ENCODE peak calls at places on chromosome 1, in seven cellular contexts. X is IMR-90, Z is H9, L is neuronal stem cell, M is mesendoderm, R is H1, Y is trophoblast cell. A is an unnamed sample.

GRCh38 chr1:213423585-213423984 is 372.5 kb downstream of the RPS6KC1 start:
- DNase-seq in X (no peak), Z (no peak), L (no peak), M (no peak), R (no peak), Y (no peak), A (no peak)

GRCh38 chr1:167761400-167761799 is 39.6 kb downstream of the MPZL1 start:
- DNase-seq in X (no peak), Z (no peak), L (no peak), M (no peak), R (no peak), Y (no peak), A (no peak)

GRCh38 chr1:65232402-65233122 is 76.8 kb upstream of the DNAJC6 start:
- DNase-seq in X (no peak), Z (no peak), L (no peak), M (no peak), R (no peak), Y (no peak), A (peak; percentile 76)

GRCh38 chr1:153841463-153841994 is 66.3 kb downstream of the SLC27A3 start:
- DNase-seq in X (peak; percentile 71), Z (no peak), L (no peak), M (no peak), R (no peak), Y (no peak), A (no peak)

GRCh38 chr1:108502624-108503023 is 52.5 kb downstream of the NBPF6 start:
- DNase-seq in X (peak; percentile 18), Z (no peak), L (no peak), M (no peak), R (no peak), Y (no peak), A (peak; percentile 32)

GRCh38 chr1:14067686-14068085 is 367.7 kb downstream of the PRDM2 start:
- DNase-seq in X (no peak), Z (no peak), L (no peak), M (peak; percentile 1), R (no peak), Y (no peak), A (no peak)

GRCh38 chr1:62716397-62716796 is 28.2 kb upstream of the DOCK7 start:
- DNase-seq in X (no peak), Z (no peak), L (no peak), M (no peak), R (no peak), Y (peak; percentile 58), A (peak; percentile 20)

GRCh38 chr1:225750420-225750819 is 27.2 kb upstream of the SRP9 start:
- DNase-seq in X (no peak), Z (no peak), L (no peak), M (no peak), R (no peak), Y (no peak), A (no peak)

GRCh38 chr1:147699686-147700041 is 29.3 kb upstream of the ACP6 start:
- DNase-seq in X (no peak), Z (no peak), L (no peak), M (no peak), R (no peak), Y (no peak), A (no peak)

GRCh38 chr1:86860424-86860823 is 53.5 kb downstream of the SELENOF start:
- DNase-seq in X (no peak), Z (no peak), L (no peak), M (no peak), R (no peak), Y (no peak), A (no peak)

GRCh38 chr1:37797750-37798345 is 4.2 kb downstream of the MANEAL start:
- DNase-seq in X (peak; percentile 74), Z (no peak), L (no peak), M (no peak), R (no peak), Y (no peak), A (peak; percentile 54)

GRCh38 chr1:198167436-198167934 is 10.7 kb downstream of the NEK7 start:
- DNase-seq in X (peak; percentile 51), Z (no peak), L (no peak), M (no peak), R (no peak), Y (no peak), A (peak; percentile 67)

GRCh38 chr1:203291201-203292096 is 13.9 kb upstream of the BTG2 start:
- DNase-seq in X (no peak), Z (no peak), L (no peak), M (no peak), R (no peak), Y (no peak), A (peak; percentile 83)

GRCh38 chr1:215543191-215543606 is 23.9 kb upstream of the KCTD3 start:
- DNase-seq in X (peak; percentile 72), Z (no peak), L (no peak), M (no peak), R (no peak), Y (no peak), A (peak; percentile 60)

GRCh38 chr1:172835834-172836233 is 176.9 kb downstream of the FASLG start:
- DNase-seq in X (no peak), Z (no peak), L (no peak), M (no peak), R (no peak), Y (no peak), A (no peak)
- H4K8ac ChIP-seq in X (no peak overlapping the region), Z (no peak overlapping the region), L (no peak overlapping the region), M (no peak overlapping the region), R (no peak overlapping the region), Y (no peak overlapping the region), A (peak overlapping the region; percentile 60)

GRCh38 chr1:3679799-3680453 is 27.6 kb downstream of the TP73 start:
- DNase-seq in X (no peak), Z (no peak), L (no peak), M (no peak), R (no peak), Y (no peak), A (no peak)
- H2BK120ac ChIP-seq in X (no peak overlapping the region), Z (no peak overlapping the region), L (no peak overlapping the region), M (no peak overlapping the region), R (no peak overlapping the region), Y (no peak overlapping the region), A (no peak overlapping the region)

GRCh38 chr1:230044729-230045128 is 22.3 kb upstream of the GALNT2 start:
- DNase-seq in X (no peak), Z (no peak), L (no peak), M (no peak), R (no peak), Y (no peak), A (no peak)

GRCh38 chr1:230043102-230043501 is 23.9 kb upstream of the GALNT2 start:
- DNase-seq in X (no peak), Z (no peak), L (no peak), M (no peak), R (no peak), Y (no peak), A (no peak)

GRCh38 chr1:230037261-230037660 is 29.8 kb upstream of the GALNT2 start:
- DNase-seq in X (no peak), Z (no peak), L (no peak), M (no peak), R (no peak), Y (no peak), A (no peak)

DNA sequence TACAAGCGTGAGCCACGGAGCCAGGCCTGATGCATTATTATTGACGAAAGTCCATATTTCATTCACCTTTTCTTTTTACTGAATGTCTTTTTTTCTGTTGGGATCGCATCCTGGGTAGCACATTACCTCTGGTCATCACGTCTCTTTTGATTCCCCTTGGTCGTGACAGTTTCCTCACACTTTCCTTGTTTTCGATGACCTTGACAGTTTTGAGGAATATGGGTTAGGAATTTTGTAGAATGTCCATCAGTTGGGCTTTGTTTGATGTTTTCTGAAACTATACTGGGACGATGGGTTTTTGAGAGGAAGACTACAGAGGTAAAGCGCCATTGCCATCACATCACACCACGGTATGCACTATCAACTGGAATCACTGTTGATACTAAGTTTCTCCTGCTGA is 26.6 kb upstream of the GALNT2 start:
- DNase-seq in X (no peak), Z (no peak), L (no peak), M (no peak), R (no peak), Y (no peak), A (no peak)
- H3K4me2 ChIP-seq in X (no peak overlapping the region), Z (no peak overlapping the region), L (no peak overlapping the region), M (no peak overlapping the region), R (no peak overlapping the region), Y (no peak overlapping the region), A (no peak overlapping the region)

GRCh38 chr1:181141431-181141910 is 53.0 kb downstream of the IER5 start:
- DNase-seq in X (peak; percentile 95), Z (no peak), L (no peak), M (no peak), R (no peak), Y (peak; percentile 90), A (peak; percentile 72)

GRCh38 chr1:181140398-181140797 is 51.9 kb downstream of the IER5 start:
- DNase-seq in X (no peak), Z (no peak), L (no peak), M (no peak), R (no peak), Y (no peak), A (no peak)

GRCh38 chr1:181140891-181141290 is 52.4 kb downstream of the IER5 start:
- DNase-seq in X (no peak), Z (no peak), L (no peak), M (no peak), R (no peak), Y (no peak), A (no peak)

GRCh38 chr1:181137217-181137743 is 48.8 kb downstream of the IER5 start:
- DNase-seq in X (no peak), Z (no peak), L (no peak), M (no peak), R (no peak), Y (no peak), A (no peak)

GRCh38 chr1:181139631-181140051 is 51.1 kb downstream of the IER5 start:
- DNase-seq in X (peak; percentile 73), Z (no peak), L (no peak), M (no peak), R (no peak), Y (no peak), A (peak; percentile 42)
- H4K8ac ChIP-seq in X (peak overlapping the region; percentile 85), Z (no peak overlapping the region), L (no peak overlapping the region), M (no peak overlapping the region), R (no peak overlapping the region), Y (no peak overlapping the region), A (no peak overlapping the region)

DNA sequence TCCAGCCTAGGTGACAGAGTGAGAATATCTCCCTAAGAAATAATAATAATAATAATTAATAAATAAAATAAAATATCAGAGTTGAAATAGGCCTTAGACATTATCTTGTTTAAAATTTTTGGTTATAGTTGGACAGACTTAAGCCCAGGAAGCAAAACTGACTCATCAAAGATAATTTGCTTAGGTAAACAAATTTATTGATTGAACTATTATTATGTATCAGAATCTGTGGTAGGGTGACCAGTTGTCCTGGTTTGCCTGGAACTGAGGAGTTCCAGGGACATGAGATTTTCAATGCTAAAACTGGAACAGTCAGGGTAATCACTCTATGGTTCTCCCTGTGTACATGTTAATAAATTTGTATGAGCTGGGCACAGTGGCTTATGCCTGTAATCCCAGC is 47.8 kb upstream of the RNF11 start:
- DNase-seq in X (no peak), Z (no peak), L (no peak), M (no peak), R (no peak), Y (no peak), A (no peak)
- H2BK120ac ChIP-seq in X (no peak overlapping the region), Z (no peak overlapping the region), L (no peak overlapping the region), M (no peak overlapping the region), R (no peak overlapping the region), Y (no peak overlapping the region), A (no peak overlapping the region)

A was measured in mesenchymal stem cell.